ENCODE peak calls at places on chromosome 7, in ten cellular contexts. E is H1, V is prostate gland, Y is GM12878, M is stomach, X is HepG2, D is transverse colon, Z is K562, O is suprapubic skin, K is HCT116. I is an unnamed sample.

GRCh38 chr7:3091631-3092030 is 48.0 kb upstream of the CARD11 start:
- DNase-seq in K (no peak), D (no peak), E (no peak), Y (no peak), M (no peak), X (no peak), V (no peak), O (no peak), Z (no peak), I (no peak)

GRCh38 chr7:100886142-100886935 is 3.2 kb downstream of the UFSP1 start:
- DNase-seq in Z (no peak), K (no peak), X (no peak), O (no peak), M (no peak), D (no peak), Y (no peak), V (no peak), E (no peak), I (no peak)

GRCh38 chr7:148959726-148960125 is 68.6 kb downstream of the PDIA4 start:
- DNase-seq in V (no peak), K (no peak), E (no peak), D (no peak), M (no peak), O (no peak), Z (no peak), Y (no peak), X (no peak), I (no peak)

GRCh38 chr7:65839846-65840245 is 33.0 kb upstream of the VKORC1L1 start:
- DNase-seq in O (no peak), D (no peak), M (no peak), Y (no peak), V (no peak), K (no peak), Z (no peak), X (no peak), E (no peak), I (no peak)

GRCh38 chr7:92768501-92769360 is 67.6 kb downstream of the CDK6 start:
- DNase-seq in E (no peak), X (no peak), O (no peak), Y (peak), V (no peak), Z (no peak), K (no peak), D (no peak), M (no peak), I (no peak)

GRCh38 chr7:45324683-45325237 is 167.2 kb downstream of the RAMP3 start:
- DNase-seq in D (no peak), V (no peak), K (no peak), O (no peak), E (no peak), X (no peak), Y (no peak), M (no peak), Z (no peak), I (no peak)

GRCh38 chr7:91731962-91732361 is 148.5 kb downstream of the MTERF1 start:
- DNase-seq in X (no peak), K (no peak), O (no peak), M (no peak), D (no peak), E (no peak), Y (no peak), Z (no peak), V (no peak), I (no peak)

GRCh38 chr7:29639887-29640600 is 76.4 kb downstream of the PRR15 start:
- DNase-seq in Z (no peak), K (no peak), D (no peak), M (no peak), E (no peak), X (no peak), V (no peak), O (no peak), Y (no peak), I (no peak)

GRCh38 chr7:12584940-12585339 is 14.4 kb downstream of the SCIN start:
- DNase-seq in Y (peak), D (peak), K (no peak), Z (peak), V (no peak), O (no peak), E (no peak), M (no peak), X (no peak), I (no peak)

GRCh38 chr7:73899731-73900142 is 38.8 kb downstream of the TMEM270 start:
- DNase-seq in V (no peak), E (no peak), Y (no peak), M (peak), X (no peak), D (peak), O (peak), K (no peak), Z (no peak), I (no peak)

GRCh38 chr7:38525857-38526256 is 105.3 kb downstream of the AMPH start:
- DNase-seq in Y (no peak), V (no peak), M (no peak), K (no peak), E (no peak), O (no peak), Z (no peak), X (no peak), D (no peak), I (no peak)

GRCh38 chr7:118184392-118184899 is 482 bp downstream of the LSM8 start:
- DNase-seq in Z (no peak), D (no peak), V (no peak), Y (no peak), X (no peak), M (no peak), E (no peak), O (no peak), K (no peak), I (no peak)

GRCh38 chr7:158623241-158623640 is 35.6 kb upstream of the PTPRN2 start:
- DNase-seq in V (no peak), Z (no peak), O (no peak), M (no peak), E (no peak), Y (no peak), K (no peak), X (no peak), D (no peak), I (no peak)

DNA sequence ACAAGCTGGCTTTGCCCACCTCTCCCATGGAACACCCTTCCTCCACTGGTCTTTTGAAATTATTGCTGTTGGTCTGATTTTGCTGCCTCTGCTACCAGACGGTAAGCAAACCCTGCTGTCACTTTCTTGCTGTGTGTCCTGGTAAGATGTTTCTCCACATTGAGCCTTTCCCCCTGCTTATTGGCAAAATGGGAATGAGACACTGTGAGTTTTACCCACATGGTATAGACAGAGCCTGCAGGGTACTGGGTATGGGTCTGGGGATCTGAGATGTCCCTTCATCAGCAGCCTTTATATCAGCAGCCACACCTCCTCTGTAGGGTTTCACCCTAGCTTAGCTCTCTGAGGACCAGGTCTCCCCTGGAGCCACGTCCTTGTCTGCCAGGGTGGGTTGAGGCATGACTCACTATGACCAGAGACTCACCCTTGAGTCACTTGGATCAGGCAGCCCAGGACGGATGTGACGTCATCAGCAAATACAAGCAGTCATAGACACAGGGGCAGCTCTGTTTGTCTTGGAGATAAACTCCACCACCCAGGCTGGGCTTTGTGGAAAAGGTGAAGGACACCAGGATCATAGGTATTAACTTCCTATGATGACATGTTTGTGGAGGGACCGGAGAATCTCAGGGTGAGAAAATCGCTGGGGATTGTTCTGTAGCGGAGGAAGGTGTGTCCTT is 17.9 kb upstream of the BAIAP2L1 start:
- DNase-seq in D (peak), Z (peak), K (peak), X (peak), O (no peak), V (no peak), E (no peak), Y (no peak), M (peak), I (no peak)
- TF ChIP-seq POLR2A in D (no peak), Z (no peak), K (peak), X (peak), O (no peak), V (no peak), E (no peak), Y (no peak), M (no peak), I (no peak)

GRCh38 chr7:132207211-132207610 is 369.1 kb downstream of the PLXNA4 start:
- DNase-seq in K (no peak), E (no peak), Y (no peak), M (no peak), O (no peak), V (no peak), D (no peak), Z (no peak), X (no peak), I (no peak)
- TF ChIP-seq POLR2AphosphoS5 in K (no peak), E (no peak), Y (no peak), M (no peak), O (no peak), V (no peak), D (no peak), Z (no peak), X (no peak), I (no peak)

GRCh38 chr7:112450807-112451661 is 774 bp downstream of the IFRD1 start:
- DNase-seq in K (peak), Z (peak), D (peak), X (peak), E (peak), Y (peak), V (peak), M (peak), O (peak), I (peak)
- TF ChIP-seq POLR2A in K (no peak), Z (no peak), D (no peak), X (peak), E (peak), Y (no peak), V (peak), M (no peak), O (no peak), I (no peak)

DNA sequence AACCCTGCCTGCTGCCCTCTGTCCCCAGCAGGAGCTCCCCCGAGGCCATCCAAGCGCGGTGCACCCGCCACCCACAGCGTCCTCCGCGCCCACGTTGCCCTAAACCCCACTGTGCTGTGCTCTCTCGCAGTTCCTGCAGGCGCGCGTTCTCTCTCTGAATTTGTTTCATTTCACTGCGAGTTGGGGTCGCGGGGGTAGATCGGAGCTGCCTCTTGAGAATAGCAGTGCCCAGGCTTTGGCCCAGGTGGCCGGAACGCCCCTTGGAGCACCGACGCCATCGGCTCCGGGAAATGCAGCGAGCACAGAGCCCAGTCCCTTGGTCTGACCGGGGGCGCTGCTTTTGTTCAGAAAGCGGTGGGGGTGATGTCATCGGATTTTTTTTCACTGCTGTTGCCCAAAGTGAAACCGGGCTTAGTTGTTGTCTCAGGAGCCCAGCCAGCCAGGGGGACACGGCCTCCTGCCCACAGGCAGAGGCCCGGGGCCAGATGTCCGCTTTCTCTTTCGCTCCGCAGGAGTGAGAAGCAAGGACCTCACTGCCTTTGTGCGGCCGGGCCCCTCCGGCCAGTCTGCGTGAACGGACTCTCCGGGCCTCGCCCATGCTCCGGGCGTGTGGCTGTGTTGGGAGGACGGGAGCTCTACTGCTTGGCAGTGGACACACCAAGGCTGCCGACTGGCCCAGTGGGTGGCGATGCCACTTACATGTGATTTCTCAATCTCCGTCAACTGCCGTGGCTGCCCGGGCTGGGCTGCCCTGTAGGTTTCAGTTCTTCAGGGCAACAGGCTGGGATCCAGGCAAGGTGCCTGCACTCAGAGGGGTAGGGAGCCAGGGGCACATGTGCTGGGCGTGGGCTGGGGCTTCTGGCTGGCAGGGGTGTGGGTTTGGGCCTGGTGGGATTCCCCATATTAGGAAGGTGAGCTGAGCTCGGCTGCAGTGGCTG is 43.2 kb downstream of the FOXK1 start:
- DNase-seq in D (peak), O (peak), M (peak), X (peak), Z (no peak), K (no peak), V (peak), E (no peak), Y (no peak), I (peak)
- TF ChIP-seq POLR2AphosphoS5 in D (no peak), O (peak), M (peak), X (peak), Z (no peak), K (no peak), V (peak), E (no peak), Y (no peak), I (no peak)

GRCh38 chr7:22630069-22630468 is 96.9 kb upstream of the IL6 start:
- DNase-seq in O (no peak), X (no peak), E (no peak), Y (no peak), V (no peak), D (no peak), M (no peak), K (no peak), Z (no peak), I (no peak)

GRCh38 chr7:22633954-22634474 is 93.0 kb upstream of the IL6 start:
- DNase-seq in O (no peak), D (no peak), Y (no peak), Z (no peak), E (no peak), M (no peak), X (no peak), K (no peak), V (no peak), I (no peak)

GRCh38 chr7:22631730-22632129 is 95.3 kb upstream of the IL6 start:
- DNase-seq in D (no peak), Z (no peak), X (no peak), E (no peak), V (no peak), Y (no peak), K (no peak), M (no peak), O (no peak), I (no peak)

GRCh38 chr7:22633286-22633953 is 93.6 kb upstream of the IL6 start:
- DNase-seq in X (no peak), D (no peak), E (no peak), V (no peak), M (no peak), K (no peak), Z (no peak), O (no peak), Y (no peak), I (no peak)

DNA sequence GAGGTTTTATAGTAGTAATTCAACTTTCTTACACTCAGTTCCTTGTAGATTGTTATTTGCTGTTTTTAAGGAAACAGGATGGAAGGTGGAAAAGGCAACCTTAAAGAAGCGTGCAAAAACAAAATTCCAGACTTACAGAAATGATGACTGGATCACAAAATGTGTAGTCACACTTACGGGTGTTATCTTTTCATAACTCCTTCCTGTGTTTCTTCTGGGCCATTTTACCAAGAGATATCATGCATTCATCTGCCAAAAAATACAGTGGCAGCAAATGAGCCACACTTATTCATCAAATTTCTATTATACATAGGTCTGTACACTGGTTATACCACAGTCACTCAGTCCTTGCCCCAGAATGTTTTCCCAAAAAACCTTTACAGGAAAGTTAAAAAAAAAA is 94.3 kb upstream of the IL6 start:
- DNase-seq in X (no peak), O (no peak), Y (no peak), M (no peak), Z (no peak), V (no peak), E (no peak), K (no peak), D (no peak), I (no peak)
- TF ChIP-seq POLR2A in X (no peak), O (no peak), Y (no peak), M (no peak), Z (no peak), V (no peak), E (no peak), K (no peak), D (no peak), I (no peak)

GRCh38 chr7:124032369-124033092 is at the start of gene TMEM229A:
- DNase-seq in M (peak), K (no peak), O (no peak), Z (no peak), V (peak), E (peak), X (no peak), Y (no peak), D (peak), I (peak)
- TF ChIP-seq POLR2AphosphoS5 in M (no peak), K (no peak), O (no peak), Z (no peak), V (no peak), E (no peak), X (no peak), Y (no peak), D (no peak), I (no peak)